ENCODE peak calls at places on chromosomes 6 and 20, in four cellular contexts. Z is K562, M is HL-60, S is GM12878. B is an unnamed sample.

GRCh38 chr20:419556-420168 is 11.6 kb downstream of the RBCK1 start:
- DNase-seq in Z (no peak), M (no peak), S (no peak), B (no peak)

GRCh38 chr6:33683051-33683571 is 28.4 kb downstream of the UQCC2 start:
- DNase-seq in Z (no peak), M (no peak), S (no peak), B (no peak)

GRCh38 chr6:157455731-157456523 is 74.9 kb downstream of the ZDHHC14 start:
- DNase-seq in Z (no peak), M (no peak), S (no peak), B (no peak)

GRCh38 chr6:110813813-110814487 is 1.3 kb downstream of the CDK19 start:
- DNase-seq in Z (no peak), M (peak; percentile 47), S (no peak), B (peak; percentile 9)

GRCh38 chr6:125213936-125214335 is 60.4 kb downstream of the TPD52L1 start:
- DNase-seq in Z (no peak), M (no peak), S (no peak), B (no peak)

GRCh38 chr6:15460110-15460727 is 202.6 kb downstream of the DTNBP1 start:
- DNase-seq in Z (no peak), M (no peak), S (no peak), B (no peak)

GRCh38 chr20:24475356-24475755 is 5.9 kb downstream of the SYNDIG1 start:
- DNase-seq in Z (no peak), M (no peak), S (no peak), B (no peak)

GRCh38 chr20:3669710-3670367 is 6.6 kb upstream of the GFRA4 start:
- DNase-seq in Z (no peak), M (no peak), S (no peak), B (no peak)

GRCh38 chr20:25000268-25000801 is 7.8 kb upstream of the APMAP start:
- DNase-seq in Z (no peak), M (no peak), S (no peak), B (no peak)

GRCh38 chr6:149443411-149444181 is 41.2 kb downstream of the ZC3H12D start:
- DNase-seq in Z (no peak), M (no peak), S (no peak), B (no peak)

GRCh38 chr6:44071670-44072451 is 55.4 kb downstream of the MRPL14 start:
- DNase-seq in Z (no peak), M (no peak), S (no peak), B (no peak)

GRCh38 chr6:107419747-107420146 is 39.6 kb downstream of the PDSS2 start:
- DNase-seq in Z (no peak), M (no peak), S (no peak), B (no peak)

GRCh38 chr20:58645277-58645968 is 5.7 kb upstream of the STX16 start:
- DNase-seq in Z (no peak), M (no peak), S (no peak), B (no peak)

GRCh38 chr6:48111575-48111974 is 578 bp upstream of the PTCHD4 start:
- DNase-seq in Z (no peak), M (no peak), S (no peak), B (no peak)

GRCh38 chr6:52533491-52533890 is 43.4 kb downstream of the TRAM2 start:
- DNase-seq in Z (no peak), M (no peak), S (no peak), B (no peak)

GRCh38 chr6:3213334-3213695 is 14.1 kb downstream of the TUBB2B start:
- DNase-seq in Z (no peak), M (no peak), S (no peak), B (no peak)

GRCh38 chr20:9617940-9618339 is 103.5 kb downstream of the LAMP5 start:
- DNase-seq in Z (no peak), M (no peak), S (no peak), B (no peak)

GRCh38 chr20:1185781-1186334 is 1.1 kb upstream of the TMEM74B start:
- DNase-seq in Z (peak; percentile 71), M (peak; percentile 50), S (no peak), B (peak; percentile 77)

GRCh38 chr6:1136415-1136774 is 175.5 kb upstream of the FOXQ1 start:
- DNase-seq in Z (no peak), M (no peak), S (no peak), B (no peak)

GRCh38 chr20:10490706-10491105 is 55.6 kb downstream of the SLX4IP start:
- DNase-seq in Z (no peak), M (peak; percentile 45), S (no peak), B (no peak)

GRCh38 chr6:28282923-28283322 is 1.6 kb downstream of the PGBD1 start:
- DNase-seq in Z (no peak), M (no peak), S (no peak), B (no peak)

GRCh38 chr6:7721654-7722053 is 4.2 kb upstream of the BMP6 start:
- DNase-seq in Z (no peak), M (no peak), S (no peak), B (no peak)

GRCh38 chr20:44018684-44019637 is 104.3 kb downstream of the TOX2 start:
- DNase-seq in Z (no peak), M (no peak), S (no peak), B (no peak)

GRCh38 chr20:44019638-44020335 is 105.1 kb downstream of the TOX2 start:
- DNase-seq in Z (no peak), M (no peak), S (no peak), B (no peak)

GRCh38 chr20:44017211-44017610 is 102.6 kb downstream of the TOX2 start:
- DNase-seq in Z (no peak), M (no peak), S (no peak), B (no peak)

GRCh38 chr20:44016525-44016924 is 101.9 kb downstream of the TOX2 start:
- DNase-seq in Z (no peak), M (no peak), S (no peak), B (no peak)

DNA sequence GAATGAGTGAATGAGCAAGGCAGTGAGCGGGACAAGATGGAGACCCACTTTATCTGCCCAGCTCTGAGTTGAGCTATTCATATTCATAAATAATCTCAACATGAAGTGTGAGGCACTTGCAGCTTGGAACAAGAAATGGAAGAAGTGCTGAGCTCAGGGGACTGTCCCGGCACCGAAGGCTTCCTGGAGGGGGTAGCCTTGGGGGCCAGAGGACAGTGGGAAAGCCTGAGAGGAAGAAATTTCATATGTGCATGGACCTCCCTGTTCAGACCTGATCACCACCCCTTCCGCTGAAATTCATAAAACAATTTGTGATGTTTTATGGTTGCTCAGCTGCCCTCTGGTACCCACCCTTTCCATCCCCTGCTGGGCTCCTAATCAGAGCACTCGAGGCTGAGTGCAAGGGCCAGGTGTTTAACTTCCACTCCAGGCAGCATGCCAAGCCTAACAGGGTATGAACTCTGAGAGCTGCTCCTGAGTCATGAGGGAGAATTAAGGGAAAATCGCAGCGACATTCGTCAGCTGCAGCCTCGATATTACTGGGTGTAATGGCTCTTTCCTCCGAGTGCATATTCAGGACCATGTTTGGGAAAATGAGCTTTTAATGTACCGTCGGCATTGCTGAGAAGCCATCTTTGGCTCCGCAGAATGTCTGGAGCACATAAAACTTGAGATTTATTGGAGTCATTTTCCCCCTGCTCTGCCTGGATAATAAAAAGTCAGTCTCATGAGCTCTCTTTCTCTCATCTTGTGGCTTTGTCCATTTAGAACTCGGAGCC is 103.4 kb downstream of the TOX2 start:
- DNase-seq in Z (no peak), M (no peak), S (no peak), B (no peak)
- TF ChIP-seq SPI1 in Z (no peak), M (no peak), S (no peak), B (no peak)

DNA sequence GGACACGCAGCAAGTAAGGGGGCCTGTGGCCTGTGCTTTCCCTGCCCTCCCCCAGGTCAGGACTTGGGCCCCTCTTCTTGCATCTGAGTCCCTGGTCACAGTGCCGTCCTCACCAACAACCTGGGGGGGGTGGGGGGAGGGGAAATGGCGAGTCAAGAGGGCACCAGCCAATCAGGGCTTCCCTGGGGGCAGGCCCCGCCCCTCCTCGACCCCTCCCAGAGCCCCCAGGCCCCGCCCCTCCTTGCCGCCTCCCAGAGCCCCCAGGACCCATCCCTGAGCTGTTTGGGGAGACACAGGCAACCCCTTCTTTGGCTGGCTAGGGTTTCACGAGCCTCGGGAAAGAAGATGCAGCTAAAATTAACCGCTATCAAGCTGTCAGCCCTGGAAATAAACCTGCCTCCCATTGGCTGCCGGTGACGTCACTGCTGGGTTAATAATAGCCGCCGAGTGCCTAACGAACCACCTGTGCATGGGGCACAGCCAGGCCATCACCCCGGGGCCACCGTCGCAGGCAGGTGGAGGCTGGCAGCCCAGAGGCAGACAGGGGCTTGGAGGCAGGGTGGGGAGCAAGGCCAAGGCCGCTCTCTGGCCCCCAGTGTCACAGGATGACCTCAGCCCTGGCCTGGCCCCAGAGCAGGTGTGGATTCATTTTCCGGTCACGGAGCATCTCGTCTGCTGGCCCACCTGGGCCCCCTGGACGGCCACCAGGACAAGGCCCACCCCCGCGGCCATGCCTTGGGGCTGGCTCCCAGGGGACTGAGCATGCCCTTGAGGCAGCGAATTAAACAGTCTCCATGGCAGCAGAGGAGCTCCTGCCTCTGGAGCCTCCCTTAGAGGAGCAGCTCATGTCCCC is 3.2 kb upstream of the EEF1A2 start:
- DNase-seq in Z (peak; percentile 92), M (no peak), S (no peak), B (no peak)
- TF ChIP-seq SPI1 in Z (no peak), M (no peak), S (no peak), B (no peak)

GRCh38 chr6:99614430-99615161 is 8.0 kb downstream of the PRDM13 start:
- DNase-seq in Z (no peak), M (no peak), S (no peak), B (no peak)

GRCh38 chr6:99612551-99613397 is 6.1 kb downstream of the PRDM13 start:
- DNase-seq in Z (no peak), M (no peak), S (no peak), B (no peak)

GRCh38 chr6:99613398-99613704 is 6.7 kb downstream of the PRDM13 start:
- DNase-seq in Z (no peak), M (peak; percentile 53), S (no peak), B (peak; percentile 60)

GRCh38 chr6:99611148-99611547 is 4.5 kb downstream of the PRDM13 start:
- DNase-seq in Z (no peak), M (peak; percentile 34), S (peak; percentile 51), B (no peak)

DNA sequence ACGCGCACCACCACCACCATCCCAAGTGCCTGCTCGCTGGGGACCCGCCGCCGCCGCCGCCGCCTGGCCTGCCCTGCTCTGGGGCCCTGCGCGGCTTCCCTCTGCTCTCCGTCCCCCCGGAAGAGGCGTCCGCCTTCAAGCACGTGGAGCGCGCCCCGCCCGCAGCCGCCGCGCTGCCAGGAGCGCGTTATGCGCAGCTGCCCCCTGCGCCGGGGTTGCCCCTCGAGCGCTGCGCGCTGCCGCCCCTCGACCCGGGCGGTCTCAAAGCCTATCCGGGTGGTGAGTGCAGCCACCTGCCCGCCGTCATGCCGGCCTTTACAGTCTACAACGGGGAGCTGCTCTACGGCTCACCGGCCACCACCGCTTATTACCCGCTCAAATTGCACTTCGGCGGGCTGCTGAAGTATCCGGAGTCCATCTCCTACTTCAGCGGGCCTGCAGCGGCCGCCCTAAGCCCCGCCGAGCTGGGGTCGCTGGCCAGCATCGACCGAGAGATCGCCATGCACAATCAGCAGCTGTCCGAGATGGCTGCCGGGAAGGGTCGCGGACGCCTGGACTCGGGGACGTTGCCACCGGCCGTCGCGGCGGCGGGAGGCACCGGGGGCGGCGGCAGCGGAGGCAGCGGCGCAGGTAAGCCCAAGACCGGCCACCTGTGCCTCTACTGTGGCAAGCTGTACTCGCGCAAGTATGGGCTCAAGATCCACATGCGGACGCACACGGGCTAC is 7.2 kb downstream of the PRDM13 start:
- DNase-seq in Z (no peak), M (peak; percentile 38), S (no peak), B (peak; percentile 47)
- TF ChIP-seq SPI1 in Z (no peak), M (no peak), S (no peak), B (no peak)

DNA sequence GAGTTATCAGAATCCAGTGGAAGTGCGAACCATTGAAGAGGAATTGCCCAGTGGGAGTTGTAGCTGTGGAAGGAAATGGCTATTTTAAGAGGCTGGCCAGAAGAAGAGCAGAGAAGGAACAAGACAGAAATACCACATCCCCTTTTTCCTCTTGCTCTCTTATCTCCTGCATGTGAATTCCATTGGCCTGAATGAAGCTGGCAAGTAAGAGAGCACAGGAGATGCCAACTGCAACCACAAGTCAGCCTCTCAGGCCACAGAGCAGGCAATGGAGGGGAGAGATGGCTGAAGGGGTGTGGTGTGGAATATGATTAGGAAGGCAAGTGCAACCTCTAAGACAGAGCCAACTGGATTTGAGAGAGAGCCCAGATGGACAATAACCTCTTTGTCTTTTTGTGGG is 362.7 kb upstream of the IMPG1 start:
- DNase-seq in Z (no peak), M (peak; percentile 32), S (no peak), B (no peak)
- TF ChIP-seq SPI1 in Z (no peak), M (peak; percentile 88), S (no peak), B (no peak)